ENCODE peak calls at places on chromosomes 16 and 17, in eight cellular contexts. One of them, this sample, is unnamed.

GRCh38 chr16:22191966-22192260 is 14.2 kb upstream of the EEF2K start:
- DNase-seq in NT2/D1: no peak
- DNase-seq in breast epithelium: no peak
- DNase-seq in GM12865: peak; percentile 72
- DNase-seq in small intestine: no peak
- DNase-seq in heart right ventricle: no peak
- DNase-seq in CD8-positive, alpha-beta T cell: no peak
- DNase-seq in ascending aorta: no peak
- DNase-seq in this sample: no peak

GRCh38 chr16:50643192-50643591 is 37.9 kb downstream of the SNX20 start:
- DNase-seq in small intestine: no peak
- DNase-seq in heart right ventricle: no peak
- DNase-seq in ascending aorta: no peak
- DNase-seq in GM12865: no peak
- DNase-seq in CD8-positive, alpha-beta T cell: no peak
- DNase-seq in breast epithelium: no peak
- DNase-seq in NT2/D1: no peak
- DNase-seq in this sample: no peak

GRCh38 chr17:49646391-49647255 is 31.3 kb downstream of the SPOP start:
- DNase-seq in CD8-positive, alpha-beta T cell: no peak
- DNase-seq in breast epithelium: no peak
- DNase-seq in ascending aorta: peak; percentile 82
- DNase-seq in NT2/D1: no peak
- DNase-seq in heart right ventricle: no peak
- DNase-seq in GM12865: peak; percentile 68
- DNase-seq in small intestine: peak; percentile 19
- DNase-seq in this sample: peak; percentile 62

GRCh38 chr17:32746280-32746679 is 130.6 kb downstream of the MYO1D start:
- DNase-seq in ascending aorta: no peak
- DNase-seq in NT2/D1: no peak
- DNase-seq in breast epithelium: no peak
- DNase-seq in CD8-positive, alpha-beta T cell: no peak
- DNase-seq in heart right ventricle: no peak
- DNase-seq in small intestine: no peak
- DNase-seq in GM12865: no peak
- DNase-seq in this sample: no peak

GRCh38 chr16:58501242-58502131 is 1.5 kb downstream of the NDRG4 start:
- DNase-seq in NT2/D1: no peak
- DNase-seq in CD8-positive, alpha-beta T cell: no peak
- DNase-seq in heart right ventricle: no peak
- DNase-seq in GM12865: peak; percentile 40
- DNase-seq in small intestine: no peak
- DNase-seq in breast epithelium: peak; percentile 55
- DNase-seq in ascending aorta: no peak
- DNase-seq in this sample: no peak

GRCh38 chr16:89334988-89335802 is 117.7 kb downstream of the ZNF778 start:
- DNase-seq in CD8-positive, alpha-beta T cell: no peak
- DNase-seq in breast epithelium: no peak
- DNase-seq in ascending aorta: no peak
- DNase-seq in heart right ventricle: no peak
- DNase-seq in GM12865: peak; percentile 25
- DNase-seq in small intestine: no peak
- DNase-seq in NT2/D1: no peak
- DNase-seq in this sample: no peak

GRCh38 chr17:47275245-47275984 is 21.8 kb downstream of the ITGB3 start:
- DNase-seq in GM12865: no peak
- DNase-seq in breast epithelium: peak; percentile 68
- DNase-seq in ascending aorta: peak; percentile 92
- DNase-seq in small intestine: no peak
- DNase-seq in NT2/D1: no peak
- DNase-seq in CD8-positive, alpha-beta T cell: no peak
- DNase-seq in heart right ventricle: peak; percentile 91
- DNase-seq in this sample: peak; percentile 72

GRCh38 chr16:281660-282249 is 1.2 kb upstream of the PDIA2 start:
- DNase-seq in heart right ventricle: no peak
- DNase-seq in NT2/D1: no peak
- DNase-seq in ascending aorta: no peak
- DNase-seq in CD8-positive, alpha-beta T cell: no peak
- DNase-seq in breast epithelium: no peak
- DNase-seq in GM12865: no peak
- DNase-seq in small intestine: no peak
- DNase-seq in this sample: no peak

GRCh38 chr16:89737341-89738071 is 16.2 kb downstream of the ZNF276 start:
- DNase-seq in ascending aorta: no peak
- DNase-seq in small intestine: peak; percentile 36
- DNase-seq in GM12865: no peak
- DNase-seq in NT2/D1: no peak
- DNase-seq in CD8-positive, alpha-beta T cell: no peak
- DNase-seq in heart right ventricle: no peak
- DNase-seq in breast epithelium: no peak
- DNase-seq in this sample: no peak

GRCh38 chr17:73902416-73903181 is 258.4 kb upstream of the SDK2 start:
- DNase-seq in GM12865: no peak
- DNase-seq in CD8-positive, alpha-beta T cell: no peak
- DNase-seq in NT2/D1: peak; percentile 56
- DNase-seq in ascending aorta: no peak
- DNase-seq in breast epithelium: no peak
- DNase-seq in small intestine: no peak
- DNase-seq in heart right ventricle: peak; percentile 21
- DNase-seq in this sample: no peak

GRCh38 chr17:58281511-58282011 is 826 bp upstream of the MPO start:
- DNase-seq in ascending aorta: no peak
- DNase-seq in CD8-positive, alpha-beta T cell: no peak
- DNase-seq in small intestine: no peak
- DNase-seq in heart right ventricle: no peak
- DNase-seq in GM12865: no peak
- DNase-seq in NT2/D1: no peak
- DNase-seq in breast epithelium: no peak
- DNase-seq in this sample: no peak

GRCh38 chr16:89678258-89678657 is 8.2 kb upstream of the CDK10 start:
- DNase-seq in NT2/D1: no peak
- DNase-seq in heart right ventricle: no peak
- DNase-seq in CD8-positive, alpha-beta T cell: no peak
- DNase-seq in GM12865: no peak
- DNase-seq in small intestine: no peak
- DNase-seq in ascending aorta: no peak
- DNase-seq in breast epithelium: no peak
- DNase-seq in this sample: no peak

GRCh38 chr17:4710693-4711634 is 532 bp downstream of the ARRB2 start:
- DNase-seq in breast epithelium: no peak
- DNase-seq in heart right ventricle: no peak
- DNase-seq in NT2/D1: no peak
- DNase-seq in ascending aorta: no peak
- DNase-seq in CD8-positive, alpha-beta T cell: no peak
- DNase-seq in small intestine: peak; percentile 55
- DNase-seq in GM12865: peak; percentile 42
- DNase-seq in this sample: no peak

GRCh38 chr16:89167425-89167941 is 4.1 kb upstream of the CDH15 start:
- DNase-seq in GM12865: peak; percentile 82
- DNase-seq in CD8-positive, alpha-beta T cell: peak; percentile 71
- DNase-seq in ascending aorta: peak; percentile 84
- DNase-seq in breast epithelium: peak; percentile 82
- DNase-seq in NT2/D1: peak; percentile 88
- DNase-seq in small intestine: peak; percentile 68
- DNase-seq in heart right ventricle: peak; percentile 88
- DNase-seq in this sample: peak; percentile 71

GRCh38 chr16:86579268-86580062 is 1.1 kb downstream of the FOXL1 start:
- DNase-seq in NT2/D1: no peak
- DNase-seq in heart right ventricle: peak; percentile 51
- DNase-seq in ascending aorta: no peak
- DNase-seq in breast epithelium: no peak
- DNase-seq in GM12865: no peak
- DNase-seq in small intestine: no peak
- DNase-seq in CD8-positive, alpha-beta T cell: no peak
- DNase-seq in this sample: no peak
- H3K4me3 ChIP-seq in NT2/D1: peak overlapping the region; percentile 55
- H3K4me3 ChIP-seq in heart right ventricle: peak overlapping the region; percentile 38
- H3K4me3 ChIP-seq in ascending aorta: peak overlapping the region; percentile 79
- H3K4me3 ChIP-seq in breast epithelium: peak overlapping the region; percentile 4
- H3K4me3 ChIP-seq in GM12865: no peak overlapping the region
- H3K4me3 ChIP-seq in small intestine: peak overlapping the region; percentile 25
- H3K4me3 ChIP-seq in CD8-positive, alpha-beta T cell: no peak overlapping the region
- H3K4me3 ChIP-seq in this sample: peak overlapping the region; percentile 35

GRCh38 chr16:85868495-85868894 is 30.5 kb upstream of the IRF8 start:
- DNase-seq in NT2/D1: no peak
- DNase-seq in ascending aorta: no peak
- DNase-seq in GM12865: peak; percentile 48
- DNase-seq in CD8-positive, alpha-beta T cell: no peak
- DNase-seq in heart right ventricle: no peak
- DNase-seq in small intestine: no peak
- DNase-seq in breast epithelium: no peak
- DNase-seq in this sample: no peak
- H3K4me3 ChIP-seq in NT2/D1: no peak overlapping the region
- H3K4me3 ChIP-seq in ascending aorta: no peak overlapping the region
- H3K4me3 ChIP-seq in GM12865: no peak overlapping the region
- H3K4me3 ChIP-seq in CD8-positive, alpha-beta T cell: no peak overlapping the region
- H3K4me3 ChIP-seq in heart right ventricle: no peak overlapping the region
- H3K4me3 ChIP-seq in small intestine: no peak overlapping the region
- H3K4me3 ChIP-seq in breast epithelium: no peak overlapping the region
- H3K4me3 ChIP-seq in this sample: no peak overlapping the region

GRCh38 chr17:40095356-40095943 is 4.9 kb downstream of the NR1D1 start:
- DNase-seq in ascending aorta: no peak
- DNase-seq in breast epithelium: no peak
- DNase-seq in CD8-positive, alpha-beta T cell: no peak
- DNase-seq in NT2/D1: no peak
- DNase-seq in GM12865: no peak
- DNase-seq in heart right ventricle: no peak
- DNase-seq in small intestine: no peak
- DNase-seq in this sample: no peak
- H3K4me3 ChIP-seq in ascending aorta: peak overlapping the region; percentile 9
- H3K4me3 ChIP-seq in breast epithelium: no peak overlapping the region
- H3K4me3 ChIP-seq in CD8-positive, alpha-beta T cell: peak overlapping the region; percentile 8
- H3K4me3 ChIP-seq in NT2/D1: no peak overlapping the region
- H3K4me3 ChIP-seq in GM12865: no peak overlapping the region
- H3K4me3 ChIP-seq in heart right ventricle: no peak overlapping the region
- H3K4me3 ChIP-seq in small intestine: no peak overlapping the region
- H3K4me3 ChIP-seq in this sample: no peak overlapping the region

DNA sequence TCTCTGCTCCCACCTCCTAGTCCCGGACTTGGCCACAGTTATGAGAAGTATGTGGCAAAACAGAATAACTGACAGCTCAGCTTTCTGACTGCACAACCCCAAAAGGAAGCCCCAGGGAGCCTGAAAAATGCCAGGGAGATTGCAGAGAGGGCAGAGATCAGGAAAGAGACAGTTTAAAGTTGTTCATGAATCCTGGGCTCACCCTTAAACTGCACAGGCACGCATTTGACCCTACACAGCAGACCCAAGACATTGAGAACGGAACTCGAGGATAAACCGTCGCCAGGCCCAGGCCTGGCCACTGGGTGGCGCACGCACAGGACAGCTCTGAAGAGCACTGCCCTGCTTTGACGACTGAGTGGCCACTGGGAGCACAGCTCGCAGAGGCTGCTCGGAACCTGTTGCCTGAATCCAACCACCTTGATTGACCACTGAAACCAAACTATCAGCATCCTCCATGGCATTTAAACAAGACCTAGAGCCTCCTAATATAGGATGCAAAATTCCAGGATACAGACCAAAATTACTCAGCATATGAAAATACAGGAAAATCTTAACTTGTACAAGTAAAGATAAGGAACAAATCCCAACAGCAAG is 114.0 kb downstream of the C16orf95 start:
- DNase-seq in CD8-positive, alpha-beta T cell: peak; percentile 6
- DNase-seq in breast epithelium: no peak
- DNase-seq in NT2/D1: peak; percentile 82
- DNase-seq in heart right ventricle: peak; percentile 67
- DNase-seq in ascending aorta: peak; percentile 80
- DNase-seq in GM12865: peak; percentile 52
- DNase-seq in small intestine: peak; percentile 63
- DNase-seq in this sample: peak; percentile 80
- H3K4me3 ChIP-seq in CD8-positive, alpha-beta T cell: no peak overlapping the region
- H3K4me3 ChIP-seq in breast epithelium: no peak overlapping the region
- H3K4me3 ChIP-seq in NT2/D1: no peak overlapping the region
- H3K4me3 ChIP-seq in heart right ventricle: no peak overlapping the region
- H3K4me3 ChIP-seq in ascending aorta: no peak overlapping the region
- H3K4me3 ChIP-seq in GM12865: no peak overlapping the region
- H3K4me3 ChIP-seq in small intestine: no peak overlapping the region
- H3K4me3 ChIP-seq in this sample: no peak overlapping the region

DNA sequence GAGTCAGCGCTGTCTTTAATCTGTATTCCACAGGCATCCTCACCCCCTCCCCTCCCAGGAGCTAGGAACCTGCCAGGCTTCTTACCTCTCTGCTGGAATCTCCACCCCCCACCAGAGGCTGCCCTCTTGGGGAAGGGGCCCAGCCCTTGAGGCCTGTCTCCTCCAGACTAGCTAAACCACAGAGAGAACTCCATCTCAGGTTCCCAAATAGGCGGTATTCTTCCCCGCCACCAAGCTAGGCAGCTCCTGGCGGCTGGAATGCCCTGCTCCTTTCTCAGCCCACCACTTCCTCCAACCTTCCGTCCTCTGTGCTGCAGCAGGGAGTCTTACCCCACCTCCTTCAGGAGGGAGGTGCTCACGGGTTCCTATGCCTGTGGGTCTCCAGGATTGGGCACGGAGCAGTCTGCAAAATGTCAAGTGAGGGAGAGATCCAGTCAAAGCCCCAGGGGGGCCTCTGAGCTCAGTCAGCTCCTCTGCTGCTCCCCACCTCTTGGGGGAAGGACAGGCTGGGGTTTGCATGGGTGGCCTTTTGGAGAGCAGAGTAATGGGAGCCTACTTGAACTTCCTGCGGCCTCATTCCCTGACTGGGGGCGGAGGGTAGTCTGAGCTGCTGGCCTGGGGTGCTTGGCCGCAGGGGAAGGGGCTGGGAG is 55.7 kb downstream of the SREBF1 start:
- DNase-seq in CD8-positive, alpha-beta T cell: no peak
- DNase-seq in small intestine: no peak
- DNase-seq in NT2/D1: peak; percentile 70
- DNase-seq in breast epithelium: no peak
- DNase-seq in heart right ventricle: no peak
- DNase-seq in GM12865: no peak
- DNase-seq in ascending aorta: peak; percentile 68
- DNase-seq in this sample: peak; percentile 78
- H3K4me3 ChIP-seq in CD8-positive, alpha-beta T cell: no peak overlapping the region
- H3K4me3 ChIP-seq in small intestine: no peak overlapping the region
- H3K4me3 ChIP-seq in NT2/D1: peak overlapping the region; percentile 54
- H3K4me3 ChIP-seq in breast epithelium: no peak overlapping the region
- H3K4me3 ChIP-seq in heart right ventricle: no peak overlapping the region
- H3K4me3 ChIP-seq in GM12865: no peak overlapping the region
- H3K4me3 ChIP-seq in ascending aorta: peak overlapping the region; percentile 76
- H3K4me3 ChIP-seq in this sample: peak overlapping the region; percentile 32

GRCh38 chr17:75981019-75981615 is 2.1 kb downstream of the TEN1 start:
- DNase-seq in small intestine: no peak
- DNase-seq in breast epithelium: no peak
- DNase-seq in ascending aorta: no peak
- DNase-seq in GM12865: no peak
- DNase-seq in NT2/D1: no peak
- DNase-seq in CD8-positive, alpha-beta T cell: no peak
- DNase-seq in heart right ventricle: no peak
- DNase-seq in this sample: no peak
- H3K4me3 ChIP-seq in small intestine: no peak overlapping the region
- H3K4me3 ChIP-seq in breast epithelium: no peak overlapping the region
- H3K4me3 ChIP-seq in ascending aorta: no peak overlapping the region
- H3K4me3 ChIP-seq in GM12865: no peak overlapping the region
- H3K4me3 ChIP-seq in NT2/D1: no peak overlapping the region
- H3K4me3 ChIP-seq in CD8-positive, alpha-beta T cell: no peak overlapping the region
- H3K4me3 ChIP-seq in heart right ventricle: no peak overlapping the region
- H3K4me3 ChIP-seq in this sample: no peak overlapping the region

GRCh38 chr17:83121921-83122820 is 42.8 kb downstream of the METRNL start:
- DNase-seq in CD8-positive, alpha-beta T cell: no peak
- DNase-seq in ascending aorta: peak; percentile 63
- DNase-seq in GM12865: no peak
- DNase-seq in NT2/D1: no peak
- DNase-seq in small intestine: no peak
- DNase-seq in heart right ventricle: no peak
- DNase-seq in breast epithelium: peak; percentile 44
- DNase-seq in this sample: no peak
- H3K4me3 ChIP-seq in CD8-positive, alpha-beta T cell: no peak overlapping the region
- H3K4me3 ChIP-seq in ascending aorta: peak overlapping the region; percentile 43
- H3K4me3 ChIP-seq in GM12865: no peak overlapping the region
- H3K4me3 ChIP-seq in NT2/D1: no peak overlapping the region
- H3K4me3 ChIP-seq in small intestine: no peak overlapping the region
- H3K4me3 ChIP-seq in heart right ventricle: no peak overlapping the region
- H3K4me3 ChIP-seq in breast epithelium: no peak overlapping the region
- H3K4me3 ChIP-seq in this sample: no peak overlapping the region